ENCODE peak calls at places on chromosomes 5 and 9, in four cellular contexts. Q is uterus, R is astrocyte, F is left ventricle myocardium inferior. K is an unnamed sample.

GRCh38 chr9:100125913-100126312 is 26.9 kb downstream of the INVS start:
- DNase-seq in F (no peak), Q (no peak), R (no peak), K (no peak)

GRCh38 chr9:71504636-71505035 is 263.7 kb downstream of the CEMIP2 start:
- DNase-seq in F (no peak), R (no peak), Q (no peak), K (peak; percentile 12)

GRCh38 chr5:56010431-56010830 is 15.7 kb upstream of the IL6ST start:
- DNase-seq in F (no peak), R (no peak), Q (no peak), K (no peak)

GRCh38 chr5:6730407-6730806 is 17.2 kb downstream of the TENT4A start:
- DNase-seq in F (no peak), R (no peak), Q (no peak), K (no peak)

GRCh38 chr9:114287763-114288232 is 35.1 kb upstream of the ORM1 start:
- DNase-seq in R (no peak), Q (peak; percentile 14), F (peak; percentile 12), K (no peak)

GRCh38 chr5:172415615-172416275 is 38.6 kb downstream of the SH3PXD2B start:
- DNase-seq in Q (no peak), F (no peak), R (no peak), K (no peak)

GRCh38 chr9:90523953-90524352 is 118.7 kb downstream of the DIRAS2 start:
- DNase-seq in Q (no peak), R (no peak), F (no peak), K (no peak)

GRCh38 chr5:41115281-41115680 is 44.1 kb upstream of the MROH2B start:
- DNase-seq in R (peak; percentile 79), F (no peak), Q (no peak), K (peak; percentile 49)

GRCh38 chr5:128084228-128085167 is 932 bp downstream of the SLC12A2 start:
- DNase-seq in Q (peak; percentile 31), R (peak; percentile 52), F (peak; percentile 44), K (peak; percentile 53)

GRCh38 chr5:10699281-10699874 is 61.7 kb downstream of the DAP start:
- DNase-seq in Q (no peak), R (no peak), F (no peak), K (no peak)

GRCh38 chr5:14901462-14902051 is 30.0 kb upstream of the ANKH start:
- DNase-seq in Q (no peak), F (peak; percentile 28), R (peak; percentile 71), K (no peak)

GRCh38 chr5:172796306-172796705 is 25.3 kb upstream of the DUSP1 start:
- DNase-seq in Q (no peak), R (no peak), F (no peak), K (no peak)

GRCh38 chr5:125446986-125447385 is 700.5 kb upstream of the ZNF608 start:
- DNase-seq in F (no peak), R (peak; percentile 67), Q (no peak), K (peak; percentile 52)

GRCh38 chr5:87340716-87341115 is 72.0 kb downstream of the CCNH start:
- DNase-seq in F (no peak), R (no peak), Q (no peak), K (no peak)

GRCh38 chr9:120717194-120717593 is 2.9 kb upstream of the MEGF9 start:
- DNase-seq in Q (no peak), R (no peak), F (no peak), K (no peak)

GRCh38 chr5:26563979-26564378 is 474.4 kb downstream of the CDH9 start:
- DNase-seq in Q (no peak), R (no peak), F (no peak), K (no peak)

GRCh38 chr9:131800885-131801284 is 61.0 kb upstream of the RAPGEF1 start:
- DNase-seq in Q (no peak), R (no peak), F (no peak), K (no peak)

GRCh38 chr5:132832612-132833011 is 2.2 kb upstream of the SHROOM1 start:
- DNase-seq in F (no peak), Q (no peak), R (no peak), K (no peak)

GRCh38 chr9:76887003-76887821 is 18.7 kb downstream of the PRUNE2 start:
- DNase-seq in Q (no peak), R (peak; percentile 31), F (no peak), K (no peak)

GRCh38 chr9:120921751-120922181 is 4.8 kb downstream of the TRAF1 start:
- DNase-seq in Q (no peak), F (no peak), R (no peak), K (no peak)

GRCh38 chr9:134403682-134404301 is 77.5 kb downstream of the RXRA start:
- DNase-seq in R (peak; percentile 95), Q (peak; percentile 72), F (peak; percentile 87), K (peak; percentile 44)

GRCh38 chr9:115164511-115164974 is 46.6 kb upstream of the TNC start:
- DNase-seq in F (no peak), R (peak; percentile 69), Q (no peak), K (peak; percentile 71)

GRCh38 chr5:145521066-145521465 is 314.1 kb downstream of the PRELID2 start:
- DNase-seq in R (no peak), Q (no peak), F (no peak), K (no peak)

GRCh38 chr5:173919443-173919842 is 31.3 kb downstream of the CPEB4 start:
- DNase-seq in Q (no peak), R (no peak), F (no peak), K (no peak)

GRCh38 chr5:64019746-64020145 is 57.5 kb upstream of the HTR1A start:
- DNase-seq in Q (no peak), R (no peak), F (no peak), K (no peak)

GRCh38 chr9:2559212-2560152 is 62.1 kb upstream of the VLDLR start:
- DNase-seq in R (peak; percentile 97), F (peak; percentile 87), Q (peak; percentile 88), K (peak; percentile 81)
- H3K9me3 ChIP-seq in R (no peaks in the 10 kb centered on the region), F (peaks cover 22% of the 10 kb centered on the region), Q (no peaks in the 10 kb centered on the region), K (no peaks in the 10 kb centered on the region)

DNA sequence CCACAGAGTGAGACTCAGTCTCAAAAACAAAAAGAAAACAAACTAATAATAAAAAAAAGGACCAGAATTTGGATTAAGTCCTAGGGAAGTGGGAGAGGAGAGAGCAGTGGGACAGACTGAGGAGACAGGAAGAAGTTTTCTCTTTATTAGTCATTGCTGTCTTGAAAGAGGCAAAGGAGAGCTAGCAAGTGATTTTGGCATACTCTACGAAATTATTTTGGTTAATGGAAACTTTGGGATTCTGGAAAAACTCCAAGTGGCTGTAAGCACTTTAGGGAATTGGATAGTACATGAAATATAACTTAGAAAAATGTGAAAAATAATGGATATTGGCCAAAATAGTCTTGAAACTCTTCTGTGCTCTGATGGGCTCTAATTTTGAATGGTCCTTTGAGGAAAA is 1641.8 kb upstream of the WWC1 start:
- DNase-seq in Q (no peak), F (no peak), R (no peak), K (no peak)
- H3K9me3 ChIP-seq in Q (no peaks in the 10 kb centered on the region), F (peaks cover 25% of the 10 kb centered on the region), R (no peaks in the 10 kb centered on the region), K (no peaks in the 10 kb centered on the region)

GRCh38 chr9:95330720-95331404 is 13.4 kb upstream of the FANCC start:
- DNase-seq in F (no peak), Q (no peak), R (no peak), K (no peak)

GRCh38 chr9:95327239-95327865 is 9.8 kb upstream of the FANCC start:
- DNase-seq in Q (no peak), R (no peak), F (no peak), K (no peak)

DNA sequence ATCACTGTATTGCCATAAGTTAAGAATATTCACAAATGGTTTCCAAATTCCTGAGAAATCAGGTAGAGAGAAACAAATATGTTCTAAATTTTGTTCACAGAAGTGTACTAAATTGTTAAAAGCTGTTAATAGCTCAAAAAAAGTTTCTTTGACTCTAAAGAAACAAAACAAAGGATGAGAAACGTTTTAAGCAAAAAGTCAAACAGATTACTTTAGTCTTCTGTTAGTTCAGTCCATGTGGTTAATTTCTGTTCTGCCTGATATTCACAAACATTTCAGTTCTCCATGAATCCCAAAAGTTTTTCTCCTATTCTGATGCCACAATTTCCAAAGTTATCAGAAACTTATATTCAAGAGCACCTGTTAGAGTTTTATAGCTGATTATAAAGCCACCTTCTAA is 7.7 kb upstream of the FANCC start:
- DNase-seq in Q (no peak), F (no peak), R (no peak), K (no peak)
- H3K9me3 ChIP-seq in Q (no peaks in the 10 kb centered on the region), F (peaks cover 18% of the 10 kb centered on the region), R (peaks cover 4% of the 10 kb centered on the region), K (peaks cover 22% of the 10 kb centered on the region)

GRCh38 chr9:95115104-95115503 is 202.4 kb downstream of the FANCC start:
- DNase-seq in F (no peak), R (no peak), Q (no peak), K (no peak)
- H3K9me3 ChIP-seq in F (no peaks in the 10 kb centered on the region), R (no peaks in the 10 kb centered on the region), Q (no peaks in the 10 kb centered on the region), K (no peaks in the 10 kb centered on the region)

GRCh38 chr5:141355641-141356040 is 820 bp downstream of the PCDHGA4 start:
- DNase-seq in R (no peak), F (no peak), Q (no peak), K (no peak)

GRCh38 chr5:141356133-141356532 is 1.3 kb downstream of the PCDHGA4 start:
- DNase-seq in Q (no peak), R (no peak), F (no peak), K (no peak)

GRCh38 chr5:141354900-141355469 is at the start of gene PCDHGA4:
- DNase-seq in R (no peak), Q (no peak), F (no peak), K (no peak)

GRCh38 chr5:141349917-141350619 is at the start of gene PCDHGB1:
- DNase-seq in F (no peak), Q (no peak), R (peak; percentile 41), K (peak; percentile 78)

GRCh38 chr5:141351591-141351990 is 1.7 kb downstream of the PCDHGB1 start:
- DNase-seq in Q (no peak), R (no peak), F (no peak), K (no peak)
- H3K9me3 ChIP-seq in Q (no peaks in the 10 kb centered on the region), R (peaks cover 41% of the 10 kb centered on the region), F (peaks cover 98% of the 10 kb centered on the region), K (peaks cover 5% of the 10 kb centered on the region)

GRCh38 chr9:37056086-37056485 is 22.0 kb upstream of the PAX5 start:
- DNase-seq in R (no peak), F (no peak), Q (no peak), K (no peak)
- H3K9me3 ChIP-seq in R (no peaks in the 10 kb centered on the region), F (no peaks in the 10 kb centered on the region), Q (no peaks in the 10 kb centered on the region), K (no peaks in the 10 kb centered on the region)

K was measured in MG63.